ENCODE peak calls at places on chromosomes 7 and 10, in nine cellular contexts. F is M059J; V is activated CD4-positive, alpha-beta T cell treated with anti-CD3 and anti-CD28 coated beads for 48 hours; H is substantia nigra; P is AML-193; N is CD8-positive, alpha-beta T cell; E is kidney tubule cell; L is T-helper 2 cell; S is RCC 7860. U is an unnamed sample.

GRCh38 chr10:7953447-7953846 is 101.0 kb upstream of the GATA3 start:
- DNase-seq in L (no peak), H (no peak), V (no peak), E (no peak), N (no peak), S (no peak), F (no peak), P (no peak), U (no peak)

GRCh38 chr7:105126436-105126975 is 112.5 kb downstream of the KMT2E start:
- DNase-seq in N (no peak), H (peak), P (no peak), V (no peak), E (no peak), F (no peak), L (no peak), S (no peak), U (no peak)

GRCh38 chr10:46524471-46525176 is 31.8 kb downstream of the GPRIN2 start:
- DNase-seq in F (peak), H (peak), L (peak), P (no peak), V (peak), N (no peak), S (peak), E (peak), U (no peak)

GRCh38 chr10:33265621-33266020 is 68.8 kb downstream of the NRP1 start:
- DNase-seq in L (peak), N (no peak), S (no peak), F (no peak), V (peak), H (no peak), P (no peak), E (no peak), U (no peak)

GRCh38 chr10:104456817-104457657 is 103.4 kb downstream of the CFAP58 start:
- DNase-seq in V (no peak), N (no peak), S (no peak), L (no peak), H (no peak), P (no peak), F (no peak), E (no peak), U (no peak)

GRCh38 chr10:110263164-110263563 is 41.6 kb downstream of the SMNDC1 start:
- DNase-seq in N (no peak), F (no peak), S (no peak), E (no peak), V (no peak), H (no peak), L (no peak), P (no peak), U (no peak)

GRCh38 chr10:1199897-1200721 is 143.9 kb downstream of the WDR37 start:
- DNase-seq in V (no peak), F (no peak), E (no peak), L (no peak), P (no peak), N (no peak), H (no peak), S (no peak), U (no peak)

GRCh38 chr7:2657920-2658671 is 26.3 kb downstream of the TTYH3 start:
- DNase-seq in E (no peak), V (no peak), P (no peak), H (no peak), L (no peak), F (no peak), N (no peak), S (no peak), U (no peak)

GRCh38 chr7:106346678-106347217 is 62.0 kb upstream of the NAMPT start:
- DNase-seq in S (peak), E (peak), V (peak), N (peak), L (no peak), H (no peak), P (peak), F (peak), U (no peak)

GRCh38 chr10:59868974-59869940 is 37.1 kb downstream of the CCDC6 start:
- DNase-seq in H (no peak), E (no peak), V (no peak), F (no peak), L (no peak), S (no peak), N (no peak), P (no peak), U (no peak)

GRCh38 chr7:23065974-23066373 is 39.6 kb upstream of the KLHL7 start:
- DNase-seq in E (peak), S (peak), F (peak), P (no peak), N (no peak), V (no peak), L (no peak), H (no peak), U (no peak)

GRCh38 chr10:6667679-6668270 is 87.7 kb upstream of the PRKCQ start:
- DNase-seq in V (peak), F (peak), E (peak), L (peak), H (peak), N (no peak), S (peak), P (peak), U (peak)

GRCh38 chr7:27677912-27678612 is 15.4 kb upstream of the HIBADH start:
- DNase-seq in V (no peak), L (no peak), N (no peak), E (peak), S (peak), H (no peak), P (no peak), F (peak), U (no peak)

GRCh38 chr7:50676079-50676478 is 106.6 kb downstream of the GRB10 start:
- DNase-seq in E (no peak), P (peak), S (no peak), H (no peak), F (no peak), L (no peak), N (no peak), V (no peak), U (no peak)

GRCh38 chr10:14386202-14386593 is 55.5 kb upstream of the FRMD4A start:
- DNase-seq in L (peak), H (no peak), P (no peak), F (peak), S (peak), E (peak), V (peak), N (no peak), U (no peak)

GRCh38 chr7:101608772-101609713 is 20.1 kb downstream of the MYL10 start:
- DNase-seq in F (no peak), P (no peak), L (no peak), E (peak), H (no peak), V (no peak), N (no peak), S (no peak), U (no peak)

GRCh38 chr7:105402221-105403095 is 13.7 kb upstream of the SRPK2 start:
- DNase-seq in V (no peak), H (no peak), F (no peak), E (no peak), P (no peak), L (no peak), N (no peak), S (no peak), U (no peak)

GRCh38 chr7:157461805-157462771 is 125.3 kb downstream of the DNAJB6 start:
- DNase-seq in L (no peak), S (no peak), V (no peak), N (no peak), H (no peak), F (no peak), P (no peak), E (no peak), U (no peak)

GRCh38 chr10:62199584-62199983 is 69.1 kb downstream of the RTKN2 start:
- DNase-seq in V (no peak), P (no peak), S (no peak), F (no peak), H (no peak), E (peak), N (no peak), L (no peak), U (no peak)

GRCh38 chr7:134184767-134185166 is 57.6 kb downstream of the LRGUK start:
- DNase-seq in P (no peak), N (no peak), F (peak), S (no peak), H (no peak), E (no peak), V (no peak), L (no peak), U (no peak)

GRCh38 chr10:29099415-29099814 is 189.5 kb upstream of the LYZL1 start:
- DNase-seq in L (no peak), N (no peak), P (no peak), E (no peak), S (no peak), H (no peak), V (no peak), F (no peak), U (no peak)

GRCh38 chr10:97117372-97117771 is 68.4 kb downstream of the SLIT1 start:
- DNase-seq in S (peak), P (no peak), E (peak), F (no peak), L (no peak), H (no peak), N (no peak), V (no peak), U (no peak)

GRCh38 chr10:34480345-34480744 is 334.8 kb downstream of the PARD3 start:
- DNase-seq in L (no peak), V (no peak), S (no peak), P (no peak), E (no peak), F (no peak), H (no peak), N (no peak), U (no peak)